ENCODE peak calls at places on chromosomes 16 and 17, in five cellular contexts. N is upper lobe of right lung; J is mucosa of descending colon; X is PC-9; Y is effector memory CD4-positive, alpha-beta T cell. E is an unnamed sample.

GRCh38 chr17:35167046-35167445 is 19.4 kb downstream of the UNC45B start:
- DNase-seq in N (no peak), J (no peak), X (no peak), Y (no peak), E (no peak)

GRCh38 chr17:3557768-3558583 is at the start of gene TRPV3:
- DNase-seq in N (no peak), J (peak; percentile 90), X (peak; percentile 97), Y (peak; percentile 34), E (peak; percentile 30)

GRCh38 chr17:48030531-48030930 is 7.1 kb downstream of the COPZ2 start:
- DNase-seq in N (no peak), J (no peak), X (no peak), Y (no peak), E (no peak)

GRCh38 chr17:81084691-81085419 is 49.9 kb downstream of the BAIAP2 start:
- DNase-seq in N (peak; percentile 86), J (no peak), X (no peak), Y (no peak), E (no peak)

GRCh38 chr16:50301626-50302471 is 35.5 kb downstream of the ADCY7 start:
- DNase-seq in N (peak; percentile 68), J (peak; percentile 51), X (peak; percentile 25), Y (no peak), E (no peak)

GRCh38 chr17:17782425-17783120 is 54.2 kb downstream of the SREBF1 start:
- DNase-seq in N (no peak), J (no peak), X (peak; percentile 49), Y (no peak), E (no peak)

GRCh38 chr17:48440660-48441059 is 10.6 kb upstream of the SKAP1 start:
- DNase-seq in N (no peak), J (no peak), X (no peak), Y (no peak), E (no peak)

GRCh38 chr17:80997471-80998387 is 6.1 kb downstream of the CHMP6 start:
- DNase-seq in N (no peak), J (peak; percentile 51), X (no peak), Y (no peak), E (no peak)

DNA sequence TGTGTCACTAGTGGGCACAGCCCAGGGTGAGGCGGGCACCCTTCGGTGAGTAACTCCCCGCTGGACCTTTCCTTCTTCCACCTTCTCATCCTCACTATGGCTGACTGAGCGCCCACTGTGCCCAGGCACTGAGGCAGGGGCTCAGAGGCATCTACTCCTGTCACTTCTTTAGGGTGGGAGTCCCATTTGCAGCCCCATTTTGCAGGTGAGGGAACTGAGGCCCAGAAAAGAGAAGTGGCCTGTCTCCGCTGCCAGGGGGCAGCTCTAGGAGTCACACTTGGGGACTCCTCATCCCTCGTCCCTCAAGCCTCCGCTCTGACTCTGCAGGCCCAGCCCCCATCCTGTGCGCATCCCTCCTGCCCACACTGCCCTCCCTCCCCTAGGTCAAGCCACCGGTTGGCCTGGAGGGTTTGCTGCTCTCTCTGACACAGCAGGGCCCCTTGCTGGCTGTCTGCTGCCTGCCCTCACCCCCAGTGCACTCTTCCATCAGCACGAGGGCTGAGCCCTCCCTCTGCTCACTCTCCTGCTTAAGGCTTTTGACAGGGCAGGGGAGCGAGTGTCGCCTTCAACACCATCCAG is 62.4 kb downstream of the CNGB1 start:
- DNase-seq in N (no peak), J (no peak), X (no peak), Y (no peak), E (no peak)
- H3K9me3 ChIP-seq in N (no peaks in the 10 kb centered on the region), J (no peaks in the 10 kb centered on the region), X (no peaks in the 10 kb centered on the region), Y (no peaks in the 10 kb centered on the region), E (no peaks in the 10 kb centered on the region)

GRCh38 chr16:4360538-4361021 is 9.5 kb upstream of the PAM16 start:
- DNase-seq in N (no peak), J (no peak), X (no peak), Y (no peak), E (no peak)
- H3K4me1 ChIP-seq in N (no peaks in the 10 kb centered on the region), J (no peaks in the 10 kb centered on the region), X (no peaks in the 10 kb centered on the region), Y (no peaks in the 10 kb centered on the region), E (no peaks in the 10 kb centered on the region)

GRCh38 chr17:75152523-75152922 is 1.8 kb downstream of the JPT1 start:
- DNase-seq in N (no peak), J (no peak), X (no peak), Y (no peak), E (no peak)
- H3K9me3 ChIP-seq in N (no peaks in the 10 kb centered on the region), J (no peaks in the 10 kb centered on the region), X (no peaks in the 10 kb centered on the region), Y (no peaks in the 10 kb centered on the region), E (no peaks in the 10 kb centered on the region)

GRCh38 chr16:9115277-9115676 is 23.8 kb downstream of the HAPSTR1 start:
- DNase-seq in N (no peak), J (no peak), X (peak; percentile 43), Y (no peak), E (no peak)

GRCh38 chr16:9112844-9113186 is 21.4 kb downstream of the HAPSTR1 start:
- DNase-seq in N (no peak), J (no peak), X (no peak), Y (no peak), E (no peak)

GRCh38 chr16:9114842-9115241 is 23.4 kb downstream of the HAPSTR1 start:
- DNase-seq in N (no peak), J (no peak), X (no peak), Y (no peak), E (no peak)

GRCh38 chr16:9113707-9114106 is 22.3 kb downstream of the HAPSTR1 start:
- DNase-seq in N (no peak), J (no peak), X (no peak), Y (no peak), E (no peak)

GRCh38 chr16:9114112-9114511 is 22.7 kb downstream of the HAPSTR1 start:
- DNase-seq in N (no peak), J (no peak), X (no peak), Y (no peak), E (no peak)
- H3K4me1 ChIP-seq in N (peaks cover 66% of the 10 kb centered on the region), J (peaks cover 31% of the 10 kb centered on the region), X (peaks cover 78% of the 10 kb centered on the region), Y (peaks cover 39% of the 10 kb centered on the region), E (peaks cover 77% of the 10 kb centered on the region)

GRCh38 chr17:19676901-19677300 is 28.4 kb downstream of the ALDH3A2 start:
- DNase-seq in N (no peak), J (no peak), X (peak; percentile 47), Y (no peak), E (no peak)

GRCh38 chr17:19683117-19683516 is 33.3 kb downstream of the SLC47A2 start:
- DNase-seq in N (no peak), J (no peak), X (no peak), Y (no peak), E (no peak)

GRCh38 chr17:19677736-19678379 is 29.3 kb downstream of the ALDH3A2 start:
- DNase-seq in N (no peak), J (no peak), X (no peak), Y (no peak), E (no peak)

GRCh38 chr17:19678581-19679418 is 30.2 kb downstream of the ALDH3A2 start:
- DNase-seq in N (no peak), J (no peak), X (no peak), Y (no peak), E (no peak)
- H3K9me3 ChIP-seq in N (no peaks in the 10 kb centered on the region), J (no peaks in the 10 kb centered on the region), X (no peaks in the 10 kb centered on the region), Y (no peaks in the 10 kb centered on the region), E (no peaks in the 10 kb centered on the region)